ENCODE peak calls at places on chromosomes 6 and 20, in five cellular contexts. H is HCT116, Q is GM12878, U is HepG2, L is Panc1. F is an unnamed sample.
A peak's percentile ranks its signal among the peaks of the same experiment; 100 is the strongest.

GRCh38 chr20:56520180-56520579 is 4.4 kb upstream of the FAM209A start:
- DNase-seq in H (no peak), Q (no peak), U (no peak), L (no peak), F (no peak)

GRCh38 chr6:6556162-6556737 is 32.3 kb upstream of the LY86 start:
- DNase-seq in H (no peak), Q (no peak), U (no peak), L (no peak), F (peak; percentile 57)

GRCh38 chr6:136439514-136440186 is 110.6 kb downstream of the MAP7 start:
- DNase-seq in H (no peak), Q (no peak), U (no peak), L (no peak), F (no peak)

GRCh38 chr6:75210885-75211739 is 5.3 kb upstream of the COL12A1 start:
- DNase-seq in H (no peak), Q (no peak), U (peak; percentile 37), L (no peak), F (no peak)

GRCh38 chr6:24694198-24694597 is 24.8 kb downstream of the C6orf62 start:
- DNase-seq in H (no peak), Q (no peak), U (no peak), L (no peak), F (no peak)

GRCh38 chr20:5895626-5896025 is 54.7 kb downstream of the TRMT6 start:
- DNase-seq in H (no peak), Q (no peak), U (no peak), L (no peak), F (peak; percentile 13)

GRCh38 chr20:42432931-42433330 is 756.8 kb downstream of the PTPRT start:
- DNase-seq in H (no peak), Q (no peak), U (no peak), L (no peak), F (no peak)

GRCh38 chr6:138765896-138766487 is 7.6 kb upstream of the CCDC28A start:
- DNase-seq in H (peak; percentile 29), Q (no peak), U (peak; percentile 48), L (peak; percentile 22), F (no peak)

GRCh38 chr20:14556206-14556605 is 218.8 kb upstream of the FLRT3 start:
- DNase-seq in H (no peak), Q (no peak), U (no peak), L (no peak), F (no peak)

GRCh38 chr6:35411066-35411465 is 41.1 kb upstream of the FANCE start:
- DNase-seq in H (no peak), Q (no peak), U (no peak), L (no peak), F (no peak)

GRCh38 chr6:53982361-53983050 is 128.7 kb upstream of the MLIP start:
- DNase-seq in H (no peak), Q (no peak), U (no peak), L (no peak), F (no peak)

GRCh38 chr6:83463886-83464285 is 33.0 kb upstream of the ME1 start:
- DNase-seq in H (no peak), Q (no peak), U (no peak), L (no peak), F (no peak)

GRCh38 chr20:34817072-34817471 is 8.4 kb downstream of the NCOA6 start:
- DNase-seq in H (no peak), Q (no peak), U (no peak), L (no peak), F (no peak)

DNA sequence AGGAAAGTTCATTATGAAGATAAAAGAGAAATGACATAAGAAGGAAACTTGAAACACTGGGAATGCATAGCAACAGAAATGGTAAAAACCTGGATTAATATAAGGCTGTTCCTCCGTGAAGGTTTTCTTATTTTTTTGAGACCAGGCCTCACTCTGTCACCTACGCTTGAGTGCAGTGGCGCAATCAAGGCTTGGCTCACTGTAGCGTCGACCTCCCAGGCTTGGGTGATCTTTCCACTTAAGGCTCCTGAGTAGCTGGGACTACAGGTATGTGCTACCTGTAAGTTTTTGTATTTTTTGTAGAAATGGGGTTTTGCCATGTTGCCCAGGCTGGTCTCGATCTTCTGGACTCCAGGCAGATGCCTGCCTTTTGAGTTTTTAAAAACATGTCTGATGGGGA is 51.7 kb downstream of the PANK2 start:
- DNase-seq in H (no peak), Q (no peak), U (no peak), L (no peak), F (no peak)
- TF ChIP-seq POLR2AphosphoS5 in H (no peak), Q (no peak), U (no peak), L (no peak), F (no peak)

GRCh38 chr6:160043784-160044183 is 74.9 kb downstream of the IGF2R start:
- DNase-seq in H (no peak), Q (no peak), U (no peak), L (no peak), F (no peak)
- H3K27ac ChIP-seq in H (no peak overlapping the region), Q (no peak overlapping the region), U (peak overlapping the region; percentile 68), L (no peak overlapping the region), F (no peak overlapping the region)

GRCh38 chr6:90350689-90351554 is 54.3 kb upstream of the BACH2 start:
- DNase-seq in H (no peak), Q (no peak), U (no peak), L (no peak), F (peak; percentile 95)

GRCh38 chr6:90351696-90352095 is 55.1 kb upstream of the BACH2 start:
- DNase-seq in H (no peak), Q (no peak), U (no peak), L (no peak), F (peak; percentile 41)

GRCh38 chr6:90343581-90343980 is 46.9 kb upstream of the BACH2 start:
- DNase-seq in H (peak; percentile 10), Q (no peak), U (no peak), L (no peak), F (no peak)

GRCh38 chr6:90346729-90347128 is 50.1 kb upstream of the BACH2 start:
- DNase-seq in H (no peak), Q (no peak), U (no peak), L (no peak), F (no peak)

GRCh38 chr6:90347411-90347841 is 50.8 kb upstream of the BACH2 start:
- DNase-seq in H (no peak), Q (no peak), U (no peak), L (no peak), F (no peak)
- TF ChIP-seq REST in H (no peak), Q (no peak), U (no peak), L (no peak), F (no peak)

DNA sequence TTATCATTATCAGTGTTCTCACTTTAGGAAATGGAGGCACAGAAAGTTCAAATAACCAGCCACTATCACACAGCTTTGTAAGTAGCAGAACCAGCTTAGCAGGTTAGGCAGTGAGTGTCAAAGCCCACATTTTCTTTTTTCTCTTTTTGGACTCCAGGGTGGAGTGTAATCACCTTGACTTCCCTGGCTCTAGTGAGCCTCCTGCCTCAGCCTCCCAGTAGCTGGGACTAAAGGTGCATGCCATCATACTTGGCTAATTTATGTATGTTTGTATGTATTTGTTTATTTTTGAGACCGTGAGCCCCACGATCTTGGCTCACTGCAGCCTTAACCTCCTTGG is 7.8 kb upstream of the NCOA3 start:
- DNase-seq in H (no peak), Q (no peak), U (no peak), L (no peak), F (no peak)
- TF ChIP-seq POLR2AphosphoS5 in H (no peak), Q (no peak), U (no peak), L (no peak), F (no peak)

DNA sequence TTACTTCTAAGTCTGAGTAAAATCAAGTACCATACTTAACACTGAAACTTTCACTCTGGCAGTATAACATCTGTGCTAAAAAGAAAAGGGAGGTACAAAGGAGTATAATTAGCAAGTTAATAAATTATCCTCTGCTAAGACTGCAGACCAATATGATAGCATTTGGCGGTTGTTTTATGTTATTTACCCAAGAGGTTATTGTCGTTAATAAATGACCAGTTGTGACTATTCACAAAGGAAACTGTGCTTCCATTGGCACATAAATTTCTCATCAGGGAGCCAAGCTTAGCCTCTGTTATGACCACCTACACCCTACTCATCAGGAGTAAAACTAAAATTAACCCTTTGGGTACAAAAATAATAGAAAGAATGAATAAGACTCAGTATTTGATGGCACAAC is 86.5 kb downstream of the CRYBG1 start:
- DNase-seq in H (no peak), Q (no peak), U (no peak), L (no peak), F (no peak)
- H3K27ac ChIP-seq in H (no peak overlapping the region), Q (no peak overlapping the region), U (no peak overlapping the region), L (no peak overlapping the region), F (peak overlapping the region; percentile 70)

GRCh38 chr20:651713-652610 is 1.0 kb downstream of the SRXN1 start:
- DNase-seq in H (no peak), Q (no peak), U (no peak), L (no peak), F (peak; percentile 66)
- TF ChIP-seq REST in H (no peak), Q (no peak), U (no peak), L (no peak), F (no peak)

GRCh38 chr6:45447721-45448120 is 70.0 kb upstream of the SUPT3H start:
- DNase-seq in H (no peak), Q (no peak), U (no peak), L (no peak), F (no peak)
- TF ChIP-seq POLR2AphosphoS5 in H (no peak), Q (no peak), U (no peak), L (no peak), F (no peak)

GRCh38 chr20:41081276-41081814 is 52.7 kb downstream of the TOP1 start:
- DNase-seq in H (no peak), Q (no peak), U (no peak), L (no peak), F (no peak)

GRCh38 chr20:41078329-41078728 is 49.7 kb downstream of the TOP1 start:
- DNase-seq in H (no peak), Q (peak; percentile 21), U (peak; percentile 77), L (no peak), F (no peak)

GRCh38 chr20:41079066-41079465 is 50.4 kb downstream of the TOP1 start:
- DNase-seq in H (no peak), Q (no peak), U (no peak), L (no peak), F (no peak)

GRCh38 chr20:41082306-41082705 is 53.7 kb downstream of the TOP1 start:
- DNase-seq in H (no peak), Q (no peak), U (no peak), L (no peak), F (no peak)

GRCh38 chr20:41080866-41081265 is 52.2 kb downstream of the TOP1 start:
- DNase-seq in H (no peak), Q (no peak), U (no peak), L (no peak), F (no peak)
- H3K27ac ChIP-seq in H (no peak overlapping the region), Q (no peak overlapping the region), U (no peak overlapping the region), L (no peak overlapping the region), F (no peak overlapping the region)